ENCODE peak calls at places on chromosomes 7 and 10, in four cellular contexts. One of them, this sample, is unnamed.

GRCh38 chr10:63214586-63214985 is 81.5 kb downstream of the NRBF2 start:
- DNase-seq in NCI-H1105 treated with DMSO at 0.1 percent for 48 hours: no peak
- DNase-seq in NCI-H187: no peak
- DNase-seq in AG04449: no peak
- DNase-seq in this sample: no peak

GRCh38 chr7:87435546-87435945 is 39.9 kb downstream of the ABCB4 start:
- DNase-seq in NCI-H1105 treated with DMSO at 0.1 percent for 48 hours: no peak
- DNase-seq in AG04449: no peak
- DNase-seq in NCI-H187: no peak
- DNase-seq in this sample: no peak

GRCh38 chr7:131524116-131524515 is 32.3 kb downstream of the PODXL start:
- DNase-seq in NCI-H187: no peak
- DNase-seq in NCI-H1105 treated with DMSO at 0.1 percent for 48 hours: no peak
- DNase-seq in AG04449: no peak
- DNase-seq in this sample: no peak

GRCh38 chr7:47954231-47954911 is 6.1 kb upstream of the PKD1L1 start:
- DNase-seq in NCI-H1105 treated with DMSO at 0.1 percent for 48 hours: no peak
- DNase-seq in NCI-H187: no peak
- DNase-seq in AG04449: no peak
- DNase-seq in this sample: no peak

GRCh38 chr7:158263110-158263963 is 324.3 kb downstream of the PTPRN2 start:
- DNase-seq in NCI-H187: no peak
- DNase-seq in AG04449: no peak
- DNase-seq in NCI-H1105 treated with DMSO at 0.1 percent for 48 hours: no peak
- DNase-seq in this sample: no peak

GRCh38 chr10:78846770-78847169 is 222.0 kb upstream of the ZMIZ1 start:
- DNase-seq in NCI-H1105 treated with DMSO at 0.1 percent for 48 hours: no peak
- DNase-seq in AG04449: no peak
- DNase-seq in NCI-H187: no peak
- DNase-seq in this sample: no peak

GRCh38 chr10:75402486-75403143 is 1.1 kb upstream of the ZNF503 start:
- DNase-seq in NCI-H1105 treated with DMSO at 0.1 percent for 48 hours: peak
- DNase-seq in NCI-H187: no peak
- DNase-seq in AG04449: no peak
- DNase-seq in this sample: no peak

GRCh38 chr10:128440513-128441160 is 314.4 kb upstream of the MKI67 start:
- DNase-seq in NCI-H187: no peak
- DNase-seq in NCI-H1105 treated with DMSO at 0.1 percent for 48 hours: no peak
- DNase-seq in AG04449: no peak
- DNase-seq in this sample: no peak

GRCh38 chr10:77031531-77031930 is 606.1 kb downstream of the KCNMA1 start:
- DNase-seq in NCI-H1105 treated with DMSO at 0.1 percent for 48 hours: no peak
- DNase-seq in NCI-H187: no peak
- DNase-seq in AG04449: no peak
- DNase-seq in this sample: no peak

GRCh38 chr10:88152720-88153119 is 289.3 kb downstream of the PTEN start:
- DNase-seq in AG04449: peak
- DNase-seq in NCI-H187: no peak
- DNase-seq in NCI-H1105 treated with DMSO at 0.1 percent for 48 hours: no peak
- DNase-seq in this sample: peak

GRCh38 chr10:69360485-69361302 is 56.0 kb downstream of the TACR2 start:
- DNase-seq in NCI-H187: no peak
- DNase-seq in AG04449: peak
- DNase-seq in NCI-H1105 treated with DMSO at 0.1 percent for 48 hours: no peak
- DNase-seq in this sample: no peak

GRCh38 chr10:8403711-8404371 is 349.4 kb downstream of the GATA3 start:
- DNase-seq in AG04449: no peak
- DNase-seq in NCI-H187: no peak
- DNase-seq in NCI-H1105 treated with DMSO at 0.1 percent for 48 hours: no peak
- DNase-seq in this sample: no peak

GRCh38 chr10:14397069-14397468 is 66.3 kb upstream of the FRMD4A start:
- DNase-seq in NCI-H1105 treated with DMSO at 0.1 percent for 48 hours: no peak
- DNase-seq in NCI-H187: no peak
- DNase-seq in AG04449: peak
- DNase-seq in this sample: no peak

GRCh38 chr7:107201795-107202450 is 33.1 kb downstream of the HBP1 start:
- DNase-seq in NCI-H187: peak
- DNase-seq in NCI-H1105 treated with DMSO at 0.1 percent for 48 hours: peak
- DNase-seq in AG04449: no peak
- DNase-seq in this sample: no peak

GRCh38 chr7:26648429-26649015 is 215.9 kb downstream of the SKAP2 start:
- DNase-seq in AG04449: peak
- DNase-seq in NCI-H1105 treated with DMSO at 0.1 percent for 48 hours: no peak
- DNase-seq in NCI-H187: no peak
- DNase-seq in this sample: no peak

GRCh38 chr7:16668049-16668858 is 22.3 kb downstream of the BZW2 start:
- DNase-seq in AG04449: peak
- DNase-seq in NCI-H187: no peak
- DNase-seq in NCI-H1105 treated with DMSO at 0.1 percent for 48 hours: no peak
- DNase-seq in this sample: no peak

GRCh38 chr7:2260820-2261219 is 18.8 kb downstream of the NUDT1 start:
- DNase-seq in NCI-H187: no peak
- DNase-seq in NCI-H1105 treated with DMSO at 0.1 percent for 48 hours: peak
- DNase-seq in AG04449: no peak
- DNase-seq in this sample: no peak

GRCh38 chr7:124261710-124262109 is 228.8 kb upstream of the TMEM229A start:
- DNase-seq in NCI-H1105 treated with DMSO at 0.1 percent for 48 hours: no peak
- DNase-seq in NCI-H187: no peak
- DNase-seq in AG04449: no peak
- DNase-seq in this sample: no peak

GRCh38 chr10:45514283-45515270 is 140.6 kb downstream of the ALOX5 start:
- DNase-seq in AG04449: no peak
- DNase-seq in NCI-H1105 treated with DMSO at 0.1 percent for 48 hours: peak
- DNase-seq in NCI-H187: peak
- DNase-seq in this sample: no peak

GRCh38 chr7:106692450-106693051 is 31.6 kb upstream of the CCDC71L start:
- DNase-seq in AG04449: no peak
- DNase-seq in NCI-H1105 treated with DMSO at 0.1 percent for 48 hours: peak
- DNase-seq in NCI-H187: no peak
- DNase-seq in this sample: no peak

GRCh38 chr7:30468791-30469190 is 9.8 kb downstream of the NOD1 start:
- DNase-seq in NCI-H1105 treated with DMSO at 0.1 percent for 48 hours: no peak
- DNase-seq in AG04449: no peak
- DNase-seq in NCI-H187: no peak
- DNase-seq in this sample: no peak

GRCh38 chr7:67918158-67918557 is 921.5 kb downstream of the TYW1 start:
- DNase-seq in AG04449: no peak
- DNase-seq in NCI-H1105 treated with DMSO at 0.1 percent for 48 hours: no peak
- DNase-seq in NCI-H187: no peak
- DNase-seq in this sample: no peak

GRCh38 chr10:43204943-43205671 is 61.8 kb downstream of the RASGEF1A start:
- DNase-seq in NCI-H187: no peak
- DNase-seq in AG04449: no peak
- DNase-seq in NCI-H1105 treated with DMSO at 0.1 percent for 48 hours: no peak
- DNase-seq in this sample: peak

GRCh38 chr7:44050121-44050914 is 5.8 kb downstream of the DBNL start:
- DNase-seq in AG04449: no peak
- DNase-seq in NCI-H187: no peak
- DNase-seq in NCI-H1105 treated with DMSO at 0.1 percent for 48 hours: no peak
- DNase-seq in this sample: no peak

GRCh38 chr10:87952612-87953011 is 89.2 kb downstream of the PTEN start:
- DNase-seq in NCI-H187: no peak
- DNase-seq in AG04449: no peak
- DNase-seq in NCI-H1105 treated with DMSO at 0.1 percent for 48 hours: no peak
- DNase-seq in this sample: no peak

This sample was measured in activated T-helper 9 cell treated with anti-CD3 and anti-CD28 coated beads, Interleukin-2, amount 50 U/mL, for 16 hours.